ENCODE peak calls at places on chromosomes 11 and 22, in seven cellular contexts. One of them, this sample, is unnamed.

GRCh38 chr11:134483291-134483690 is 71.2 kb upstream of the B3GAT1 start:
- DNase-seq in OCI-LY7: no peak
- DNase-seq in AG20443: no peak
- DNase-seq in cardiac fibroblast: no peak
- DNase-seq in activated T-helper 1 cell treated with anti-CD3 and anti-CD28 coated beads, Interleukin-12 subunit alpha, Interleukin-12 subunit beta, Interleukin-2, Interleukin-4 antibody, amounts not matched to agents 30 ng/mL and 10 ng/mL and 1 ng/mL, durations not matched to agents 14 hours and 24 hours and 36 hours: no peak
- DNase-seq in anterior cingulate cortex: no peak
- DNase-seq in amygdala: no peak
- DNase-seq in this sample: no peak

GRCh38 chr11:89667001-89667400 is 43.1 kb upstream of the TRIM77 start:
- DNase-seq in activated T-helper 1 cell treated with anti-CD3 and anti-CD28 coated beads, Interleukin-12 subunit alpha, Interleukin-12 subunit beta, Interleukin-2, Interleukin-4 antibody, amounts not matched to agents 30 ng/mL and 10 ng/mL and 1 ng/mL, durations not matched to agents 14 hours and 24 hours and 36 hours: no peak
- DNase-seq in amygdala: no peak
- DNase-seq in OCI-LY7: no peak
- DNase-seq in AG20443: no peak
- DNase-seq in cardiac fibroblast: no peak
- DNase-seq in anterior cingulate cortex: no peak
- DNase-seq in this sample: no peak

GRCh38 chr11:84526250-84526649 is 1100.9 kb downstream of the DLG2 start:
- DNase-seq in AG20443: no peak
- DNase-seq in anterior cingulate cortex: no peak
- DNase-seq in OCI-LY7: no peak
- DNase-seq in activated T-helper 1 cell treated with anti-CD3 and anti-CD28 coated beads, Interleukin-12 subunit alpha, Interleukin-12 subunit beta, Interleukin-2, Interleukin-4 antibody, amounts not matched to agents 30 ng/mL and 10 ng/mL and 1 ng/mL, durations not matched to agents 14 hours and 24 hours and 36 hours: no peak
- DNase-seq in amygdala: no peak
- DNase-seq in cardiac fibroblast: no peak
- DNase-seq in this sample: no peak

GRCh38 chr11:78192223-78192719 is 3.6 kb downstream of the USP35 start:
- DNase-seq in AG20443: no peak
- DNase-seq in amygdala: no peak
- DNase-seq in OCI-LY7: no peak
- DNase-seq in cardiac fibroblast: no peak
- DNase-seq in anterior cingulate cortex: no peak
- DNase-seq in activated T-helper 1 cell treated with anti-CD3 and anti-CD28 coated beads, Interleukin-12 subunit alpha, Interleukin-12 subunit beta, Interleukin-2, Interleukin-4 antibody, amounts not matched to agents 30 ng/mL and 10 ng/mL and 1 ng/mL, durations not matched to agents 14 hours and 24 hours and 36 hours: no peak
- DNase-seq in this sample: no peak

GRCh38 chr11:38169286-38169685 is 1571.2 kb upstream of the RAG2 start:
- DNase-seq in cardiac fibroblast: peak
- DNase-seq in AG20443: no peak
- DNase-seq in amygdala: no peak
- DNase-seq in anterior cingulate cortex: no peak
- DNase-seq in activated T-helper 1 cell treated with anti-CD3 and anti-CD28 coated beads, Interleukin-12 subunit alpha, Interleukin-12 subunit beta, Interleukin-2, Interleukin-4 antibody, amounts not matched to agents 30 ng/mL and 10 ng/mL and 1 ng/mL, durations not matched to agents 14 hours and 24 hours and 36 hours: no peak
- DNase-seq in OCI-LY7: no peak
- DNase-seq in this sample: peak

GRCh38 chr11:7281083-7281482 is 29.4 kb downstream of the SYT9 start:
- DNase-seq in OCI-LY7: no peak
- DNase-seq in anterior cingulate cortex: no peak
- DNase-seq in cardiac fibroblast: peak
- DNase-seq in amygdala: no peak
- DNase-seq in AG20443: no peak
- DNase-seq in activated T-helper 1 cell treated with anti-CD3 and anti-CD28 coated beads, Interleukin-12 subunit alpha, Interleukin-12 subunit beta, Interleukin-2, Interleukin-4 antibody, amounts not matched to agents 30 ng/mL and 10 ng/mL and 1 ng/mL, durations not matched to agents 14 hours and 24 hours and 36 hours: no peak
- DNase-seq in this sample: no peak

GRCh38 chr11:1753426-1754305 is 3.3 kb upstream of the IFITM10 start:
- DNase-seq in anterior cingulate cortex: no peak
- DNase-seq in OCI-LY7: no peak
- DNase-seq in activated T-helper 1 cell treated with anti-CD3 and anti-CD28 coated beads, Interleukin-12 subunit alpha, Interleukin-12 subunit beta, Interleukin-2, Interleukin-4 antibody, amounts not matched to agents 30 ng/mL and 10 ng/mL and 1 ng/mL, durations not matched to agents 14 hours and 24 hours and 36 hours: no peak
- DNase-seq in amygdala: no peak
- DNase-seq in AG20443: no peak
- DNase-seq in cardiac fibroblast: no peak
- DNase-seq in this sample: no peak

GRCh38 chr11:112769170-112769569 is 192.1 kb upstream of the NCAM1 start:
- DNase-seq in amygdala: no peak
- DNase-seq in AG20443: no peak
- DNase-seq in cardiac fibroblast: no peak
- DNase-seq in activated T-helper 1 cell treated with anti-CD3 and anti-CD28 coated beads, Interleukin-12 subunit alpha, Interleukin-12 subunit beta, Interleukin-2, Interleukin-4 antibody, amounts not matched to agents 30 ng/mL and 10 ng/mL and 1 ng/mL, durations not matched to agents 14 hours and 24 hours and 36 hours: no peak
- DNase-seq in anterior cingulate cortex: no peak
- DNase-seq in OCI-LY7: no peak
- DNase-seq in this sample: no peak

GRCh38 chr11:106950067-106950491 is 68.2 kb downstream of the GUCY1A2 start:
- DNase-seq in anterior cingulate cortex: no peak
- DNase-seq in activated T-helper 1 cell treated with anti-CD3 and anti-CD28 coated beads, Interleukin-12 subunit alpha, Interleukin-12 subunit beta, Interleukin-2, Interleukin-4 antibody, amounts not matched to agents 30 ng/mL and 10 ng/mL and 1 ng/mL, durations not matched to agents 14 hours and 24 hours and 36 hours: no peak
- DNase-seq in AG20443: no peak
- DNase-seq in OCI-LY7: no peak
- DNase-seq in amygdala: no peak
- DNase-seq in cardiac fibroblast: no peak
- DNase-seq in this sample: no peak

GRCh38 chr11:106327134-106327533 is 249.7 kb downstream of the AASDHPPT start:
- DNase-seq in OCI-LY7: no peak
- DNase-seq in cardiac fibroblast: no peak
- DNase-seq in AG20443: no peak
- DNase-seq in activated T-helper 1 cell treated with anti-CD3 and anti-CD28 coated beads, Interleukin-12 subunit alpha, Interleukin-12 subunit beta, Interleukin-2, Interleukin-4 antibody, amounts not matched to agents 30 ng/mL and 10 ng/mL and 1 ng/mL, durations not matched to agents 14 hours and 24 hours and 36 hours: no peak
- DNase-seq in anterior cingulate cortex: no peak
- DNase-seq in amygdala: no peak
- DNase-seq in this sample: no peak

GRCh38 chr11:75733346-75734107 is 15.9 kb downstream of the MOGAT2 start:
- DNase-seq in AG20443: no peak
- DNase-seq in OCI-LY7: no peak
- DNase-seq in cardiac fibroblast: no peak
- DNase-seq in anterior cingulate cortex: no peak
- DNase-seq in amygdala: no peak
- DNase-seq in activated T-helper 1 cell treated with anti-CD3 and anti-CD28 coated beads, Interleukin-12 subunit alpha, Interleukin-12 subunit beta, Interleukin-2, Interleukin-4 antibody, amounts not matched to agents 30 ng/mL and 10 ng/mL and 1 ng/mL, durations not matched to agents 14 hours and 24 hours and 36 hours: no peak
- DNase-seq in this sample: peak

GRCh38 chr22:40593460-40594273 is 42.9 kb downstream of the MRTFA start:
- DNase-seq in amygdala: no peak
- DNase-seq in OCI-LY7: peak
- DNase-seq in AG20443: no peak
- DNase-seq in cardiac fibroblast: no peak
- DNase-seq in activated T-helper 1 cell treated with anti-CD3 and anti-CD28 coated beads, Interleukin-12 subunit alpha, Interleukin-12 subunit beta, Interleukin-2, Interleukin-4 antibody, amounts not matched to agents 30 ng/mL and 10 ng/mL and 1 ng/mL, durations not matched to agents 14 hours and 24 hours and 36 hours: no peak
- DNase-seq in anterior cingulate cortex: no peak
- DNase-seq in this sample: peak

GRCh38 chr11:64802370-64803162 is 448 bp downstream of the MAP4K2 start:
- DNase-seq in anterior cingulate cortex: no peak
- DNase-seq in activated T-helper 1 cell treated with anti-CD3 and anti-CD28 coated beads, Interleukin-12 subunit alpha, Interleukin-12 subunit beta, Interleukin-2, Interleukin-4 antibody, amounts not matched to agents 30 ng/mL and 10 ng/mL and 1 ng/mL, durations not matched to agents 14 hours and 24 hours and 36 hours: peak
- DNase-seq in AG20443: no peak
- DNase-seq in amygdala: peak
- DNase-seq in cardiac fibroblast: no peak
- DNase-seq in OCI-LY7: peak
- DNase-seq in this sample: no peak

GRCh38 chr11:15590131-15590530 is 475.4 kb downstream of the INSC start:
- DNase-seq in activated T-helper 1 cell treated with anti-CD3 and anti-CD28 coated beads, Interleukin-12 subunit alpha, Interleukin-12 subunit beta, Interleukin-2, Interleukin-4 antibody, amounts not matched to agents 30 ng/mL and 10 ng/mL and 1 ng/mL, durations not matched to agents 14 hours and 24 hours and 36 hours: no peak
- DNase-seq in AG20443: no peak
- DNase-seq in cardiac fibroblast: no peak
- DNase-seq in amygdala: no peak
- DNase-seq in anterior cingulate cortex: no peak
- DNase-seq in OCI-LY7: no peak
- DNase-seq in this sample: no peak

GRCh38 chr11:45653277-45653676 is 12.1 kb downstream of the CHST1 start:
- DNase-seq in activated T-helper 1 cell treated with anti-CD3 and anti-CD28 coated beads, Interleukin-12 subunit alpha, Interleukin-12 subunit beta, Interleukin-2, Interleukin-4 antibody, amounts not matched to agents 30 ng/mL and 10 ng/mL and 1 ng/mL, durations not matched to agents 14 hours and 24 hours and 36 hours: no peak
- DNase-seq in amygdala: no peak
- DNase-seq in cardiac fibroblast: no peak
- DNase-seq in OCI-LY7: no peak
- DNase-seq in anterior cingulate cortex: no peak
- DNase-seq in AG20443: no peak
- DNase-seq in this sample: no peak

GRCh38 chr11:36775157-36775556 is 177.1 kb upstream of the RAG2 start:
- DNase-seq in activated T-helper 1 cell treated with anti-CD3 and anti-CD28 coated beads, Interleukin-12 subunit alpha, Interleukin-12 subunit beta, Interleukin-2, Interleukin-4 antibody, amounts not matched to agents 30 ng/mL and 10 ng/mL and 1 ng/mL, durations not matched to agents 14 hours and 24 hours and 36 hours: no peak
- DNase-seq in cardiac fibroblast: no peak
- DNase-seq in OCI-LY7: no peak
- DNase-seq in amygdala: no peak
- DNase-seq in AG20443: peak
- DNase-seq in anterior cingulate cortex: no peak
- DNase-seq in this sample: peak

GRCh38 chr11:20164152-20164551 is 3.9 kb upstream of the DBX1 start:
- DNase-seq in amygdala: no peak
- DNase-seq in activated T-helper 1 cell treated with anti-CD3 and anti-CD28 coated beads, Interleukin-12 subunit alpha, Interleukin-12 subunit beta, Interleukin-2, Interleukin-4 antibody, amounts not matched to agents 30 ng/mL and 10 ng/mL and 1 ng/mL, durations not matched to agents 14 hours and 24 hours and 36 hours: no peak
- DNase-seq in anterior cingulate cortex: no peak
- DNase-seq in AG20443: no peak
- DNase-seq in cardiac fibroblast: no peak
- DNase-seq in OCI-LY7: no peak
- DNase-seq in this sample: no peak

This sample was measured in amniotic epithelial cell.